ENCODE peak calls at places on chromosomes 11 and 22, in four cellular contexts. One of them, this sample, is unnamed.

GRCh38 chr22:49014227-49015201 is 813.2 kb downstream of the BRD1 start:
- DNase-seq in HepG2: no peak
- DNase-seq in GM12878: no peak
- DNase-seq in A549: no peak
- DNase-seq in this sample: no peak

GRCh38 chr11:111631666-111632039 is 29.4 kb downstream of the SIK2 start:
- DNase-seq in A549: no peak
- DNase-seq in GM12878: no peak
- DNase-seq in HepG2: peak; percentile 21
- DNase-seq in this sample: no peak

GRCh38 chr11:125517116-125517804 is 21.2 kb upstream of the FEZ1 start:
- DNase-seq in HepG2: no peak
- DNase-seq in GM12878: no peak
- DNase-seq in A549: peak; percentile 24
- DNase-seq in this sample: peak; percentile 56

GRCh38 chr22:38416621-38417251 is 38.3 kb downstream of the KCNJ4 start:
- DNase-seq in HepG2: no peak
- DNase-seq in GM12878: no peak
- DNase-seq in A549: no peak
- DNase-seq in this sample: no peak

GRCh38 chr22:36829370-36830002 is 12.7 kb upstream of the PVALB start:
- DNase-seq in A549: no peak
- DNase-seq in GM12878: no peak
- DNase-seq in HepG2: no peak
- DNase-seq in this sample: no peak

GRCh38 chr11:77559686-77560425 is 29.9 kb upstream of the AQP11 start:
- DNase-seq in GM12878: no peak
- DNase-seq in A549: peak; percentile 61
- DNase-seq in HepG2: no peak
- DNase-seq in this sample: peak; percentile 9

GRCh38 chr11:2466069-2466801 is 21.4 kb downstream of the KCNQ1 start:
- DNase-seq in A549: no peak
- DNase-seq in HepG2: no peak
- DNase-seq in GM12878: no peak
- DNase-seq in this sample: no peak

GRCh38 chr11:86245369-86246292 is 1.1 kb downstream of the EED start:
- DNase-seq in GM12878: no peak
- DNase-seq in HepG2: peak; percentile 23
- DNase-seq in A549: no peak
- DNase-seq in this sample: peak; percentile 33

GRCh38 chr11:127238321-127238720 is 237.8 kb upstream of the KIRREL3 start:
- DNase-seq in GM12878: no peak
- DNase-seq in HepG2: no peak
- DNase-seq in A549: no peak
- DNase-seq in this sample: no peak

GRCh38 chr11:106724293-106724892 is 293.9 kb downstream of the GUCY1A2 start:
- DNase-seq in HepG2: no peak
- DNase-seq in A549: peak; percentile 2
- DNase-seq in GM12878: no peak
- DNase-seq in this sample: no peak

GRCh38 chr11:104588975-104589374 is 309.3 kb downstream of the CASP12 start:
- DNase-seq in GM12878: no peak
- DNase-seq in A549: no peak
- DNase-seq in HepG2: no peak
- DNase-seq in this sample: no peak

GRCh38 chr22:42399315-42400271 is 32.6 kb downstream of the NFAM1 start:
- DNase-seq in A549: no peak
- DNase-seq in GM12878: no peak
- DNase-seq in HepG2: no peak
- DNase-seq in this sample: peak; percentile 52

GRCh38 chr11:110479445-110480101 is 49.8 kb downstream of the FDX1 start:
- DNase-seq in HepG2: no peak
- DNase-seq in GM12878: no peak
- DNase-seq in A549: no peak
- DNase-seq in this sample: peak; percentile 19

GRCh38 chr11:124769804-124770774 is 8.0 kb upstream of the ESAM start:
- DNase-seq in HepG2: peak; percentile 51
- DNase-seq in GM12878: no peak
- DNase-seq in A549: peak; percentile 62
- DNase-seq in this sample: no peak

GRCh38 chr22:43642319-43642718 is 169.8 kb downstream of the EFCAB6 start:
- DNase-seq in A549: no peak
- DNase-seq in HepG2: no peak
- DNase-seq in GM12878: no peak
- DNase-seq in this sample: no peak

GRCh38 chr22:36155702-36156101 is 4.9 kb downstream of the APOL3 start:
- DNase-seq in A549: no peak
- DNase-seq in GM12878: no peak
- DNase-seq in HepG2: peak; percentile 35
- DNase-seq in this sample: no peak

GRCh38 chr11:57290288-57290687 is 34.5 kb downstream of the TNKS1BP1 start:
- DNase-seq in A549: no peak
- DNase-seq in HepG2: no peak
- DNase-seq in GM12878: no peak
- DNase-seq in this sample: no peak

GRCh38 chr11:77146261-77147035 is 18.4 kb downstream of the MYO7A start:
- DNase-seq in HepG2: no peak
- DNase-seq in GM12878: no peak
- DNase-seq in A549: no peak
- DNase-seq in this sample: no peak

GRCh38 chr22:35312198-35313059 is 12.7 kb downstream of the TOM1 start:
- DNase-seq in A549: no peak
- DNase-seq in GM12878: no peak
- DNase-seq in HepG2: peak; percentile 90
- DNase-seq in this sample: no peak

GRCh38 chr22:19554834-19555404 is 30.7 kb upstream of the CLDN5 start:
- DNase-seq in A549: peak; percentile 59
- DNase-seq in HepG2: peak; percentile 81
- DNase-seq in GM12878: no peak
- DNase-seq in this sample: peak; percentile 66

GRCh38 chr11:114211444-114212122 is 84.6 kb upstream of the NNMT start:
- DNase-seq in HepG2: no peak
- DNase-seq in GM12878: no peak
- DNase-seq in A549: no peak
- DNase-seq in this sample: no peak
- TF ChIP-seq POLR2AphosphoS2 in HepG2: no peak
- TF ChIP-seq POLR2AphosphoS2 in GM12878: no peak
- TF ChIP-seq POLR2AphosphoS2 in A549: no peak
- TF ChIP-seq POLR2AphosphoS2 in this sample: no peak

DNA sequence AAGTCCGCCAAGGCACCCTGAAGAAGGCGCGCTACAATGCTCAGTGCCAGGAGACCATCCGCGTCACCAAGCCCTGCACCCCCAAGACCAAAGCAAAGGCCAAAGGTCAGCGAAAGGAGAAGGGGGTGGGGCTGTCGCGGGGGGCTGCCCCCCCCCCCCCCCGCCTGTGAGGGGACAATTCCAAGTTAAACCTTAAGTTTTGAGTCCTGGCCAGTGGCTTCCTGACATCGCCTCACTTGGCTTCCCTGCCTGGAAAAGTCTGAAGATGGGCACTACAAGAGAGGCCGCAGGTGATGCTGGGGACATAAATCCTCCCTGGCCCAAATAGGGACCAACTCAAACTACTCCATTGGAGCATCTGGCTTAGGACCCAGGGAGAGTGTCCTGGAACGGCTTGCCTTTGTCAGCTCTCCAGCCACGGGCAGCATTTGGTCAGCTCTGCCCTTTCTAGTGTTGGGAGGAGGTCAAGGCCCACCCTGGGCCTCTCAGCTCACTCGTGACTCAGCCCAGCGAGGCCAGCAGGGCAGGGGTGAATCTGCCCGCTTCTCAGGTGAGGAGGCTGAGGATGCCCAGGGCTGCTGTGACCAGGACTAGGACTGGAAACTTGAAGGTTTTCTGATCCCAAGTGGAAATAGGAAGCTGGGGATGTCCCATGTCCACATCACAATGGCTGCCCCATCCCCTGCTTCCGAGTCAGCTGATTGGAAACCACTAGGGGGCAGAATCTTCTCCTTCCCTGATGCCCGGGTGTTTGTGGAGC is 1.4 kb downstream of the MDK start:
- DNase-seq in A549: peak; percentile 75
- DNase-seq in GM12878: no peak
- DNase-seq in HepG2: peak; percentile 57
- DNase-seq in this sample: peak; percentile 68
- TF ChIP-seq POLR2AphosphoS2 in A549: no peak
- TF ChIP-seq POLR2AphosphoS2 in GM12878: no peak
- TF ChIP-seq POLR2AphosphoS2 in HepG2: no peak
- TF ChIP-seq POLR2AphosphoS2 in this sample: no peak

GRCh38 chr11:34870548-34871209 is 45.5 kb downstream of the APIP start:
- DNase-seq in GM12878: no peak
- DNase-seq in A549: no peak
- DNase-seq in HepG2: no peak
- DNase-seq in this sample: no peak
- TF ChIP-seq POLR2AphosphoS2 in GM12878: no peak
- TF ChIP-seq POLR2AphosphoS2 in A549: no peak
- TF ChIP-seq POLR2AphosphoS2 in HepG2: no peak
- TF ChIP-seq POLR2AphosphoS2 in this sample: no peak

DNA sequence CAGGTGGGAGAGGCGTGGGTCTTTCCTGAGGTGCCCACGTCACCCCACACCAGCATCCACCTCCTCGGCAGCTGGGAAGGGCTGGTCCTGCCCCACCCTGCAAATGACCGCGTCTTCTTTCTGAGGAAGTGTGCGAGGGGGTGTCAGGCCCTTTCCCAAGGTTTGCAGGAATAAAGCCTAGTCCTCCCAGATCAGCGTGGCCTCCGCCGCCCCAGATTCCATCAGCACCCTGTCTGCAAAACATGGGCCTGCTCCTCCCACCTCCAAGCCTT is 14.4 kb upstream of the SLC39A13 start:
- DNase-seq in HepG2: no peak
- DNase-seq in GM12878: no peak
- DNase-seq in A549: no peak
- DNase-seq in this sample: no peak
- TF ChIP-seq POLR2AphosphoS2 in HepG2: no peak
- TF ChIP-seq POLR2AphosphoS2 in GM12878: no peak
- TF ChIP-seq POLR2AphosphoS2 in A549: no peak
- TF ChIP-seq POLR2AphosphoS2 in this sample: no peak

GRCh38 chr11:68843703-68844312 is 2.1 kb upstream of the CPT1A start:
- DNase-seq in GM12878: no peak
- DNase-seq in A549: peak; percentile 51
- DNase-seq in HepG2: peak; percentile 67
- DNase-seq in this sample: no peak

GRCh38 chr11:68842427-68843051 is 823 bp upstream of the CPT1A start:
- DNase-seq in A549: no peak
- DNase-seq in HepG2: no peak
- DNase-seq in GM12878: no peak
- DNase-seq in this sample: no peak

GRCh38 chr11:68841718-68842426 is at the start of gene CPT1A:
- DNase-seq in HepG2: no peak
- DNase-seq in GM12878: no peak
- DNase-seq in A549: peak; percentile 71
- DNase-seq in this sample: peak; percentile 92

GRCh38 chr11:68844376-68844775 is 2.7 kb upstream of the CPT1A start:
- DNase-seq in GM12878: no peak
- DNase-seq in HepG2: no peak
- DNase-seq in A549: no peak
- DNase-seq in this sample: no peak

DNA sequence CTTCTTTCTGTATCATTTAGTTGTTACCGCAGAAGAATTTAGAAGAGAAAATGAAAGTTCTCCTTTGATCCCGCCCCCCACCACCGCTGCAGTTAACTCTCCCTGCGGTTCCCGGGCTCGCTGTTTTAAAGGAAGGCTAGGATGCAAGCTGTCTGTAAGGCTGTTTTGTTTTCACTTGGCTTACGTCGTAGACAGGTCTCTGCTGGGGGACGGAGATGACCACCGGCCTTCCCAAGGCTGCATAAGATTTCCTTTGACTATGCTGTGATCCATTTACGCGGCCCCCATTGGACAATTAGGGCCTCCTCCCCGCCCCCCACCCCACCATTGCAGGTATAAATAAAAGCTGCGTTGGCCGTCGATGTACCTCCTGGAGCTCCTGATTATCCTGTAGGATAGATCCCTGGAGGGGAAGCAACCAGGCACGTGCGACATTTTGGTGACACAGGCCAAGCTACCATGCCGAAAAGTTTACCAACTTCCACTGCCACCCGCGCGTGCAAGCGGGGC is 1.4 kb upstream of the CPT1A start:
- DNase-seq in A549: no peak
- DNase-seq in HepG2: no peak
- DNase-seq in GM12878: no peak
- DNase-seq in this sample: no peak
- TF ChIP-seq POLR2AphosphoS2 in A549: no peak
- TF ChIP-seq POLR2AphosphoS2 in HepG2: no peak
- TF ChIP-seq POLR2AphosphoS2 in GM12878: no peak
- TF ChIP-seq POLR2AphosphoS2 in this sample: no peak

GRCh38 chr22:17121235-17122195 is at the start of gene TMEM121B:
- DNase-seq in GM12878: no peak
- DNase-seq in A549: peak; percentile 14
- DNase-seq in HepG2: no peak
- DNase-seq in this sample: peak; percentile 76
- TF ChIP-seq POLR2AphosphoS2 in GM12878: no peak
- TF ChIP-seq POLR2AphosphoS2 in A549: no peak
- TF ChIP-seq POLR2AphosphoS2 in HepG2: no peak
- TF ChIP-seq POLR2AphosphoS2 in this sample: no peak

GRCh38 chr22:41301085-41302015 is at the start of gene ZC3H7B:
- DNase-seq in GM12878: peak; percentile 28
- DNase-seq in A549: peak; percentile 69
- DNase-seq in HepG2: peak; percentile 76
- DNase-seq in this sample: peak; percentile 85

GRCh38 chr22:41305646-41306045 is 4.3 kb downstream of the ZC3H7B start:
- DNase-seq in HepG2: no peak
- DNase-seq in A549: peak; percentile 24
- DNase-seq in GM12878: no peak
- DNase-seq in this sample: no peak

GRCh38 chr22:41296826-41297667 is 4.3 kb upstream of the ZC3H7B start:
- DNase-seq in GM12878: no peak
- DNase-seq in A549: no peak
- DNase-seq in HepG2: peak; percentile 37
- DNase-seq in this sample: no peak

GRCh38 chr22:41300661-41301060 is 664 bp upstream of the ZC3H7B start:
- DNase-seq in GM12878: no peak
- DNase-seq in A549: no peak
- DNase-seq in HepG2: no peak
- DNase-seq in this sample: no peak

GRCh38 chr22:41302016-41302767 is 867 bp downstream of the ZC3H7B start:
- DNase-seq in GM12878: no peak
- DNase-seq in A549: no peak
- DNase-seq in HepG2: no peak
- DNase-seq in this sample: no peak
- TF ChIP-seq POLR2AphosphoS2 in GM12878: no peak
- TF ChIP-seq POLR2AphosphoS2 in A549: no peak
- TF ChIP-seq POLR2AphosphoS2 in HepG2: no peak
- TF ChIP-seq POLR2AphosphoS2 in this sample: no peak

This sample was measured in K562.